ENCODE peak calls at places on chromosomes 2 and 18, in four cellular contexts. E, I, O and B are unnamed samples. For H3K4me1, the result is how much of the 10 kb centered on the place peaks cover.

GRCh38 chr2:69340101-69340775 is 46.8 kb downstream of the GFPT1 start:
- DNase-seq in E (no peak), I (no peak), O (no peak), B (no peak)

GRCh38 chr18:400466-400865 is 100.0 kb downstream of the COLEC12 start:
- DNase-seq in E (no peak), I (no peak), O (no peak), B (no peak)

GRCh38 chr18:1498216-1498615 is 593.5 kb downstream of the ADCYAP1 start:
- DNase-seq in E (no peak), I (no peak), O (no peak), B (no peak)

GRCh38 chr18:35861367-35862114 is 110.9 kb upstream of the RMP24 start:
- DNase-seq in E (no peak), I (no peak), O (no peak), B (no peak)

GRCh38 chr18:22838639-22839487 is 94.3 kb upstream of the RBBP8 start:
- DNase-seq in E (no peak), I (no peak), O (no peak), B (no peak)

GRCh38 chr2:45344071-45344470 is 267.0 kb downstream of the SRBD1 start:
- DNase-seq in E (no peak), I (no peak), O (no peak), B (no peak)

GRCh38 chr18:6923220-6923619 is 193.7 kb downstream of the ARHGAP28 start:
- DNase-seq in E (no peak), I (no peak), O (no peak), B (no peak)

GRCh38 chr2:85791704-85792565 is 38.1 kb downstream of the ATOH8 start:
- DNase-seq in E (no peak), I (no peak), O (no peak), B (no peak)

GRCh38 chr2:239947361-239948045 is 77.6 kb downstream of the NDUFA10 start:
- DNase-seq in E (no peak), I (peak), O (peak), B (no peak)

GRCh38 chr2:82837588-82838304 is 1621.3 kb downstream of the SUCLG1 start:
- DNase-seq in E (no peak), I (no peak), O (no peak), B (no peak)

GRCh38 chr18:48949606-48950535 is 894 bp downstream of the SMAD7 start:
- DNase-seq in E (no peak), I (peak), O (peak), B (peak)

GRCh38 chr2:143128681-143129580 is at the start of gene ARHGAP15:
- DNase-seq in E (no peak), I (peak), O (peak), B (peak)

GRCh38 chr18:70373062-70373519 is 84.2 kb downstream of the SOCS6 start:
- DNase-seq in E (peak), I (no peak), O (no peak), B (no peak)

GRCh38 chr2:96485751-96486643 is 19.2 kb downstream of the NEURL3 start:
- DNase-seq in E (no peak), I (peak), O (peak), B (peak)

GRCh38 chr2:130829020-130829419 is 7.7 kb upstream of the ARHGEF4 start:
- DNase-seq in E (peak), I (no peak), O (no peak), B (no peak)

GRCh38 chr2:193272011-193272410 is 1077.3 kb upstream of the TMEFF2 start:
- DNase-seq in E (no peak), I (no peak), O (no peak), B (no peak)

GRCh38 chr2:12433641-12433990 is 283.1 kb upstream of the TRIB2 start:
- DNase-seq in E (no peak), I (peak), O (peak), B (no peak)

GRCh38 chr2:12428324-12428723 is 288.4 kb upstream of the TRIB2 start:
- DNase-seq in E (no peak), I (no peak), O (no peak), B (no peak)

GRCh38 chr2:12428786-12429185 is 287.9 kb upstream of the TRIB2 start:
- DNase-seq in E (no peak), I (no peak), O (no peak), B (no peak)

GRCh38 chr2:12432985-12433640 is 283.6 kb upstream of the TRIB2 start:
- DNase-seq in E (no peak), I (no peak), O (no peak), B (no peak)

DNA sequence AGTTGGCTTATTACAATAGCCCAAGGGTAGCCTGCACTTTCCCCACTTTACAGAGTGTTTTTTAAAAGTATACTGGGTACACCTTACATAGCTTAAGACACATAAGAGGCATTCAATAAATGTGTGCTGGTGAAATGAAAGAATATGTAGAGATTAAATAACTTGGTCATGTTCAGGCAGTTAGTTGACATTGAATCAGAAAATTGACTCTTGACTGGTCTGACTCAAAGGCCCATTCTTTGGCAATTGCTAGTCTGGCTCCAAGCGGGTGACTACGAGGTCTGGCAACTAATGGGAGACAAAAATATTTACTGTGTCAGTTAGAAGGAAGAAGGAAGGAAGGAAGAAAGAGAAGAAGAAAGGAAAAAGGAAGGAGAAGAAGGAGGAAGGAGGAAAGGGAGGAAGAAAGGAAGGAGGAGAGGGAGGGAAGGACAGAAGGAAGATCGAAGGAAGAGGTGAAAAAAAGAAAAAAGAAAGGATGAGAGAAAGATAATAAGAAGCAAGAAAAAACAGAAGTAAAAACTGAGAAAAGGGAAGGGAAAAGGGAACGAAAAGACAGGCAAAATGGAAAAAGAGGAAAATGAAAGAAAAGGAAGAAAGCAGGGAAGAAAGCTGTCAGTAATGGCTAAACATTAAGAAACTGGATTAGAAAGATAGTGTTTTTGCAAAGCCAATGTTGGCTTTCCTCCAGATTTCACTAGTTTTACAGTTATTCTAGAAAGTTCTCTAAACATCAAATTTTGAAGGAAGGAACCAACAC is 286.5 kb upstream of the TRIB2 start:
- DNase-seq in E (no peak), I (no peak), O (no peak), B (no peak)
- TF ChIP-seq CTCF in E (no peak), I (no peak), O (no peak), B (no peak)

GRCh38 chr2:187679454-187679853 is 125.2 kb upstream of the TFPI start:
- DNase-seq in E (no peak), I (no peak), O (no peak), B (no peak)
- H3K4me1 ChIP-seq in E (under half), I (under half), O (under half), B (under half)

DNA sequence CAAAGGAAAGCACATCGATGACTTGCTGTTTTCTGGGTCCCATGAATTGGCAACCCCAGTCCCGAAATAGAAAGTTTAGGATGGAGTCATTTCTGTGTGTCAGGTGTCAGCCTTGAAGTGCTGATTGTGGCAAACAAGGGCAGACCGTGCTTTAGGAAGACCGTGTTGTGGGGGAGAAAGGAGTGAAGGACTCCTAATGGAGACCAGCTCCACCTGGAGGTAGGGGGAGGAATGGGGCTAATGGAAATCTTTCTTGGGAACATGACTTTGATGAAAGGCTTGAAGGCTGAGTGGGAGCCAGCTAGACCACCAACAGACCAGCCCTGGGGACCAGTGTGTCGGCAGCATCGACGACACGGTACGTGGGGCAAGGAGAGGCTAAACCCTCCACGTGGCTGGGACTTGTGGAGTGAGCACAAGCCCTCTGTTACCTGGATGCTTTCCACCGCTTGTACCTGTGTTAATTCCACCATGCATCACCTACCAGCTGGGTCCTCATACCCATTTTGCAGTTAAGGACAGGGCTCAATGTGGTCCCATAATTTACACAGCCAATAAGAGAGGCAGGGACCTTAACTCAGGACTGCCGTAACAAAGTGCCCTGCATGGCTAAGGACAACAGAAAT is 104.2 kb downstream of the SH3BP4 start:
- DNase-seq in E (peak), I (peak), O (peak), B (peak)
- TF ChIP-seq CTCF in E (peak), I (peak), O (peak), B (peak)

DNA sequence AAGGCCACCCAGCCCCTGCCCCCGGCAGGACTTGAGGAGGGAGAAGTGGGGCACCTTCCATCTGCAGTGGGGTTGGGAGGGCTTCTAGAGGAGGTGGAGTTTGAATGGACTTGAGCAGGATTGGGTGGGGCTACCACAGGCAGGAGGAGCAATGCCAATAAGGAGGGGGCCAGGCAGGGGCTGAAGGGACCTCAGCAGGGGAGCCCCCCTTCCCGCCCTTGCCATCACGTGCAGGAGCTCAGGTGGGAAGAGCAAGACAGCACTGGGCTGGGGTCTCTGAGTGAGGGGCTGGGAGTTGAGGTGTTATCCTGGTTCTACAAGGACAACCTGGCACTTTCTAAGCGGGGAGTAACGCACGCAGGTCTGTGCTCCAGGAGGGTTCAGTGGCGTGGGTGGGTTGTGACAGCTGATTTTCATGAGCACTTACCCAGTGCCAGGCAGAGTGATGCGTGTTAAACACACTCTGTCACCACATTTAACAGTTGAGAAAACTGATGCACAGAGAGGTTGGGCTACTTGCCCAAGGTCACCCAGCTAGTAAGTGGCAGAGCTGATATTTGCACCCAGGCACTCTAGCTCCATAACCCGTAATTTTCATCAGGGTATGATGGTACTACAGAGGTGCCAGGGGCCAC is 4.8 kb downstream of the CHRND start:
- DNase-seq in E (no peak), I (no peak), O (no peak), B (peak)
- H3K4me1 ChIP-seq in E (under half), I (under half), O (under half), B (under half)

DNA sequence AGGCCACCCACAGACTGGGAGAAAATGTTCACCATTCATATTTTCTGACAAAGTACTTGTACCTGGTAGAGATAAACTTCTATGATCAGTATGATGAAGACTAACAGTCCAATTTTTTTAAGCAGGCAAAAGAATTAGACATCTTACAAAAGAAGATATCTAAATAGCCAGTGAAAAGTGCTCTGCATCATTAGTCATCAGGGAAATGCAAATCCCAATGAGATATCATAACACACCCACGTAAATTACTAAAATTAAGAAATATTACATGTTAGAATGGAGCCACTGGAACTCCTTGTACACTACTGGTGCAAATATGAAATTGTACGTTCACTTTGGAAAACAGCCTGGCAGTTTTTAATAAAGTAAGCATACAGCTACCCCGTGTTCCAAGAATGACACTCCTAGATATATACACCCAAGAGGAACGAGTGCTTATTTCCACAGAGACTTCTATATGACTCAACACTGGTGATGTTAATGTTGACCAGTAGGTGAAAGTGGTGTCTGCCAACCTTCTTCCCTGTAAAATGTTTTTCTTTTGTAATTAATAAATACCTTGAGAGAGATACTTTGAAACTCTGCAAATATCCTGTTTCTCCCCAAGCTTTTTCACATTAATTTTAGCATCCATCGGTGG is 80.3 kb downstream of the NPAS2 start:
- DNase-seq in E (no peak), I (no peak), O (no peak), B (no peak)
- TF ChIP-seq CTCF in E (no peak), I (no peak), O (no peak), B (no peak)

DNA sequence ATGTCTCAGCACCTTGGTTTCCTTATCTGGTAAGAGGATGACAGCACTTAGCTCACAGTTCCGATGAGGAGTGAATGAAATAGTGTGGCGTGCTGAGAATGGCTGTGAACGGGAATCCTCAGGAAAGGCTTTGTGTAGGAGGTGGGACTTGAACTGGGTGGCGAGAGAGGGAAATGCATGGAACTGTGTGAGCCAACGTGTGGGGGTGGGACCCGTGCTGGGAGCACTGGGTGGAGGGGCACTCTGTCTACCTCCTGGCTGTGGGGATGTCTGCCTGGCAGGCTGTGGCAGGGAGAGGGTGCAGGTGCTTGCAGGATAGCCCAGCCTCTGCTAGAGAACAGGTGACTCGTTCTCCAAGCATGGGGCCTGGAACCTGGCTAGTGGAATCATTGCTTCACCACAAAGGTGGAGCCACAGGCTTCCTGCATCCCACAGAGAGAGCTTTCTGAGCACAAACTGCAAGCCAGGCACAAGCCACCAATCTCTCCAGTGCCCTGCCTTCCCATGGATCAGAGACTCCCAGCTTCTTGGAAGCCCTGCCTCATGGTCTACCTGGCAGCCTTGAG is 145.2 kb downstream of the CELF4 start:
- DNase-seq in E (no peak), I (no peak), O (no peak), B (no peak)
- H3K4me1 ChIP-seq in E (under half), I (under half), O (under half), B (under half)

GRCh38 chr18:46408334-46408987 is 248.6 kb downstream of the LOXHD1 start:
- DNase-seq in E (peak), I (no peak), O (no peak), B (no peak)
- TF ChIP-seq CTCF in E (no peak), I (no peak), O (no peak), B (no peak)

GRCh38 chr2:120770176-120770575 is 34.5 kb downstream of the GLI2 start:
- DNase-seq in E (no peak), I (no peak), O (no peak), B (peak)

GRCh38 chr2:120769076-120769786 is 33.6 kb downstream of the GLI2 start:
- DNase-seq in E (no peak), I (no peak), O (no peak), B (peak)

GRCh38 chr2:120770641-120771040 is 35.0 kb downstream of the GLI2 start:
- DNase-seq in E (no peak), I (no peak), O (no peak), B (no peak)

GRCh38 chr2:120768112-120769048 is 32.7 kb downstream of the GLI2 start:
- DNase-seq in E (no peak), I (no peak), O (no peak), B (no peak)

DNA sequence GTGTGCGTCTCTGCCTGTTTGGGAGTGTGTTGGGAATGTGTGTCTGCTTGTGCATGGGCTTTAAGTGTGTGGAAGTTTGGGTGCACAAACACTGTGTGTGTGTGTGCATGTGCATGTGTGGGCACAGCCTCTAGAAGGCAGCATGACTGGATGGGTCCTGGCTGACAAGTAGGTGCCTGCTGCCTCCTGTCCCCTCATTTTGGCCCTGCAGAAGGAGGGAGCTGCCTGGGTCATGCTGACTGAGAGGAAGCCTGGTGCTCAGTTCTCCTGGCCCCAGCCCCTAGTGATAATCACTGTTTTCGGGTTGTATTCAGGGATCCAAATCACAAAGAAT is 34.1 kb downstream of the GLI2 start:
- DNase-seq in E (no peak), I (no peak), O (no peak), B (peak)
- H3K4me1 ChIP-seq in E (half or more), I (under half), O (under half), B (under half)

DNA sequence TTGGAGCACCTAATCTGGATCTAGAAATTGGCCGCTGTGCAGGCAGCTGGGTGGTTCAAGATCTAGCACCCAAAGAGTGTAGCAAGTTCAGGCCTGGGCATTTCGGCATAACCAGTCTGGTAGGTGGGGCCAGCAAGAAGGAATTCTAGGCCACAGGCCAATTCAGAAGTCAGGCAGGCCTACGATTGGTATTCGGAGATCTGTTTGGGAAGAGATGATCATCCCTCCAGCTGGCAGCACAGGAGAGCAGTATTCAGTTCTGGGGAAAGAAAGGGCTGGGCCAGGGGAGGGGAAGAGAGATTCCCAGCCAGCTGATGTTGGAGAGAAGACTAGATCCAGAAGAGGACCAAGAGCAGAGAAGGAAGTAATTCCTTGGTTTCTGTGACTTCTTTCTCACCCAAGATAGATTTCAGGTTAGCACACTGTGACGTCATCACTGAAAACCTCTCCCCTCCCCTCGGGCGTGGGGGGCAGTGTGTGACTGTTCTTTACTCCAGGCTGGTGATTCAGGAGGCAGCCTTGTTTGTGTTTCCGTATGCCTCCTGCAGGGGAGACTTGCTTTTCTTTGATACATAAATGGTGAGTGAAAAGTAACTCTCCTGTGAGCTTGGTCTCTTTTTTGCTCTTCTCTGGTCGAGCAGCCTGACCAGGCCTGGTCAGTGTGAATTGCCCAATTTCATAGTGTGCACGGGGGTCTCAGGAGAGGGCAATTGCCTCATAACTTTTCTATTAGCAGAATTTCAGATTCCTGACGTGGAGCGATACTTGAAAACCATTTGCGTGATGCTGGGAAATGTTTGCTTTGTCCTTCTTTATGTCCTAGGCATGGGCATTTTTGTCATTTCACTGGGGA is 61.1 kb downstream of the MEIS1 start:
- DNase-seq in E (peak), I (peak), O (peak), B (no peak)
- TF ChIP-seq CTCF in E (peak), I (no peak), O (peak), B (no peak)